ENCODE peak calls at places on chromosomes 1 and 21, in ten cellular contexts. T is activated T-helper 1 cell treated with anti-CD3 and anti-CD28 coated beads, Interleukin-2, amount 50 U/mL, for 16 hours; S is ACHN; X is mucosa of descending colon; B is NCI-H1092; K is NCI-H146; C is progenitor cell of endocrine pancreas; L is T-cell; N is right lobe of liver; U is NCI-H460. Z is an unnamed sample.

GRCh38 chr1:101971309-101971708 is 25.4 kb downstream of the OLFM3 start:
- DNase-seq in T (no peak), S (no peak), X (peak), B (no peak), K (no peak), C (no peak), L (no peak), N (no peak), U (no peak), Z (no peak)

GRCh38 chr21:38424333-38424732 is 73.9 kb downstream of the ERG start:
- DNase-seq in T (no peak), S (no peak), X (no peak), B (no peak), K (no peak), C (no peak), L (no peak), N (no peak), U (no peak), Z (no peak)

GRCh38 chr21:33427051-33427450 is 23.8 kb downstream of the IFNGR2 start:
- DNase-seq in T (no peak), S (no peak), X (no peak), B (no peak), K (no peak), C (no peak), L (no peak), N (no peak), U (no peak), Z (no peak)

GRCh38 chr1:56453016-56453721 is 126.2 kb downstream of the PLPP3 start:
- DNase-seq in T (no peak), S (no peak), X (no peak), B (no peak), K (no peak), C (no peak), L (no peak), N (peak), U (no peak), Z (peak)

GRCh38 chr1:68495968-68496679 is 758 bp downstream of the DEPDC1 start:
- DNase-seq in T (no peak), S (peak), X (no peak), B (no peak), K (no peak), C (no peak), L (no peak), N (no peak), U (no peak), Z (peak)

GRCh38 chr1:200729863-200730262 is 8.8 kb upstream of the CAMSAP2 start:
- DNase-seq in T (no peak), S (no peak), X (no peak), B (no peak), K (no peak), C (no peak), L (no peak), N (no peak), U (no peak), Z (no peak)

GRCh38 chr21:33101300-33102005 is 31.5 kb downstream of the OLIG1 start:
- DNase-seq in T (no peak), S (no peak), X (no peak), B (no peak), K (peak), C (no peak), L (no peak), N (no peak), U (no peak), Z (no peak)

GRCh38 chr1:55428944-55429931 is 214.1 kb upstream of the USP24 start:
- DNase-seq in T (no peak), S (peak), X (no peak), B (no peak), K (no peak), C (no peak), L (no peak), N (no peak), U (peak), Z (peak)

GRCh38 chr1:245091818-245092637 is 62.8 kb upstream of the KIF26B start:
- DNase-seq in T (no peak), S (peak), X (peak), B (no peak), K (no peak), C (no peak), L (no peak), N (no peak), U (peak), Z (peak)

GRCh38 chr1:58893257-58893869 is 109.5 kb upstream of the JUN start:
- DNase-seq in T (no peak), S (no peak), X (peak), B (peak), K (peak), C (no peak), L (no peak), N (no peak), U (no peak), Z (no peak)

GRCh38 chr1:75345538-75346292 is 211.5 kb downstream of the LHX8 start:
- DNase-seq in T (no peak), S (no peak), X (no peak), B (no peak), K (no peak), C (no peak), L (no peak), N (no peak), U (no peak), Z (no peak)

GRCh38 chr1:179973198-179974114 is 18.8 kb downstream of the CEP350 start:
- DNase-seq in T (no peak), S (no peak), X (no peak), B (no peak), K (no peak), C (no peak), L (no peak), N (no peak), U (no peak), Z (no peak)

GRCh38 chr1:234230414-234230862 is 142.8 kb upstream of the COA6 start:
- DNase-seq in T (no peak), S (no peak), X (no peak), B (peak), K (no peak), C (no peak), L (no peak), N (no peak), U (no peak), Z (no peak)

GRCh38 chr1:160865316-160865715 is 2.6 kb upstream of the CD244 start:
- DNase-seq in T (no peak), S (no peak), X (no peak), B (no peak), K (no peak), C (no peak), L (no peak), N (no peak), U (no peak), Z (no peak)

GRCh38 chr1:205809942-205810345 is 3.1 kb downstream of the SLC41A1 start:
- DNase-seq in T (no peak), S (no peak), X (no peak), B (no peak), K (no peak), C (no peak), L (no peak), N (no peak), U (no peak), Z (no peak)

GRCh38 chr1:97668945-97669344 is 251.9 kb downstream of the DPYD start:
- DNase-seq in T (no peak), S (peak), X (peak), B (no peak), K (no peak), C (no peak), L (no peak), N (no peak), U (peak), Z (peak)

GRCh38 chr1:159068877-159069276 is 7.7 kb downstream of the AIM2 start:
- DNase-seq in T (no peak), S (no peak), X (no peak), B (no peak), K (no peak), C (no peak), L (no peak), N (no peak), U (no peak), Z (no peak)

GRCh38 chr1:25090707-25091422 is 141.4 kb downstream of the SYF2 start:
- DNase-seq in T (no peak), S (no peak), X (no peak), B (no peak), K (no peak), C (no peak), L (no peak), N (no peak), U (no peak), Z (no peak)

GRCh38 chr21:17454315-17455027 is 58.4 kb upstream of the CXADR start:
- DNase-seq in T (no peak), S (peak), X (no peak), B (no peak), K (peak), C (peak), L (peak), N (no peak), U (peak), Z (peak)

GRCh38 chr1:222040163-222040900 is 298.4 kb upstream of the DUSP10 start:
- DNase-seq in T (no peak), S (no peak), X (no peak), B (no peak), K (no peak), C (no peak), L (no peak), N (no peak), U (no peak), Z (no peak)

GRCh38 chr1:161994153-161994814 is 29.4 kb downstream of the OLFML2B start:
- DNase-seq in T (no peak), S (no peak), X (no peak), B (no peak), K (no peak), C (no peak), L (no peak), N (no peak), U (no peak), Z (peak)

GRCh38 chr1:67599085-67599484 is 85.9 kb upstream of the GADD45A start:
- DNase-seq in T (no peak), S (no peak), X (peak), B (no peak), K (no peak), C (no peak), L (no peak), N (no peak), U (no peak), Z (no peak)

GRCh38 chr1:161390559-161390858 is 22.8 kb upstream of the CFAP126 start:
- DNase-seq in T (no peak), S (no peak), X (no peak), B (no peak), K (no peak), C (no peak), L (no peak), N (no peak), U (no peak), Z (no peak)

GRCh38 chr1:34162852-34163766 is 1.9 kb downstream of the CSMD2 start:
- DNase-seq in T (no peak), S (peak), X (peak), B (peak), K (no peak), C (peak), L (no peak), N (peak), U (peak), Z (peak)

GRCh38 chr1:185292237-185292636 is 24.8 kb downstream of the IVNS1ABP start:
- DNase-seq in T (no peak), S (no peak), X (no peak), B (no peak), K (no peak), C (no peak), L (no peak), N (no peak), U (no peak), Z (no peak)

GRCh38 chr1:64909021-64909420 is 57.3 kb downstream of the JAK1 start:
- DNase-seq in T (no peak), S (no peak), X (no peak), B (no peak), K (no peak), C (no peak), L (no peak), N (no peak), U (no peak), Z (no peak)

GRCh38 chr21:15005391-15005790 is 59.4 kb downstream of the NRIP1 start:
- DNase-seq in T (no peak), S (no peak), X (peak), B (no peak), K (peak), C (no peak), L (peak), N (no peak), U (no peak), Z (no peak)

GRCh38 chr1:74613894-74614293 is 59.7 kb downstream of the ERICH3 start:
- DNase-seq in T (no peak), S (no peak), X (no peak), B (no peak), K (no peak), C (no peak), L (no peak), N (no peak), U (no peak), Z (no peak)

GRCh38 chr21:42676799-42677198 is 23.4 kb downstream of the PDE9A start:
- DNase-seq in T (no peak), S (no peak), X (no peak), B (no peak), K (peak), C (no peak), L (no peak), N (no peak), U (no peak), Z (no peak)

GRCh38 chr1:33260435-33260980 is 4.2 kb downstream of the ZNF362 start:
- DNase-seq in T (no peak), S (no peak), X (no peak), B (no peak), K (peak), C (no peak), L (no peak), N (no peak), U (no peak), Z (no peak)

GRCh38 chr1:9269078-9269501 is 23.6 kb upstream of the SPSB1 start:
- DNase-seq in T (no peak), S (no peak), X (no peak), B (no peak), K (no peak), C (no peak), L (no peak), N (no peak), U (no peak), Z (no peak)

GRCh38 chr1:206748348-206749034 is 22.1 kb upstream of the IL19 start:
- DNase-seq in T (no peak), S (no peak), X (no peak), B (no peak), K (no peak), C (no peak), L (no peak), N (no peak), U (no peak), Z (no peak)

Z was measured in SK-N-SH.